ENCODE peak calls at places on chromosome 20, in ten cellular contexts. B, Q, G, J, L, I, P, S, M and V are unnamed samples.

GRCh38 chr20:38434310-38434741 is 802 bp downstream of the SNHG17 start:
- DNase-seq in B (peak), Q (no peak), G (peak), J (no peak), L (no peak), I (no peak), P (peak), S (no peak), M (peak), V (peak)

GRCh38 chr20:51886891-51887608 is 84.7 kb upstream of the SALL4 start:
- DNase-seq in B (no peak), Q (no peak), G (no peak), J (no peak), L (no peak), I (no peak), P (no peak), S (no peak), M (no peak), V (no peak)

GRCh38 chr20:40689943-40690835 is 1.2 kb upstream of the MAFB start:
- DNase-seq in B (peak), Q (peak), G (peak), J (peak), L (peak), I (no peak), P (peak), S (peak), M (peak), V (peak)

GRCh38 chr20:50038574-50038991 is 55.8 kb downstream of the SNAI1 start:
- DNase-seq in B (no peak), Q (no peak), G (no peak), J (no peak), L (no peak), I (no peak), P (no peak), S (no peak), M (no peak), V (no peak)

GRCh38 chr20:29874476-29875202 is 1382.8 kb upstream of the DEFB115 start:
- DNase-seq in B (no peak), Q (no peak), G (no peak), J (no peak), L (no peak), I (no peak), P (no peak), S (no peak), M (no peak), V (no peak)

GRCh38 chr20:37414133-37414532 is 68.2 kb downstream of the SRC start:
- DNase-seq in B (no peak), Q (no peak), G (no peak), J (no peak), L (no peak), I (no peak), P (no peak), S (no peak), M (no peak), V (no peak)

GRCh38 chr20:58481541-58482021 is 33.6 kb downstream of the APCDD1L start:
- DNase-seq in B (peak), Q (peak), G (peak), J (no peak), L (peak), I (no peak), P (peak), S (no peak), M (no peak), V (peak)

GRCh38 chr20:10603971-10604864 is 69.6 kb downstream of the JAG1 start:
- DNase-seq in B (peak), Q (no peak), G (peak), J (peak), L (peak), I (peak), P (peak), S (peak), M (peak), V (peak)

GRCh38 chr20:39717976-39718375 is 755.8 kb downstream of the DHX35 start:
- DNase-seq in B (no peak), Q (no peak), G (no peak), J (no peak), L (no peak), I (no peak), P (no peak), S (no peak), M (no peak), V (no peak)

GRCh38 chr20:23061262-23061661 is 11.8 kb upstream of the THBD start:
- DNase-seq in B (no peak), Q (no peak), G (no peak), J (no peak), L (no peak), I (no peak), P (no peak), S (no peak), M (no peak), V (no peak)

GRCh38 chr20:32482251-32483220 is 102.6 kb downstream of the NOL4L start:
- DNase-seq in B (peak), Q (no peak), G (no peak), J (no peak), L (no peak), I (no peak), P (no peak), S (no peak), M (no peak), V (peak)

GRCh38 chr20:46260936-46261454 is 47.3 kb downstream of the CDH22 start:
- DNase-seq in B (no peak), Q (no peak), G (no peak), J (no peak), L (no peak), I (no peak), P (no peak), S (no peak), M (no peak), V (no peak)

GRCh38 chr20:21573259-21573658 is 59.4 kb upstream of the NKX2-2 start:
- DNase-seq in B (no peak), Q (no peak), G (no peak), J (no peak), L (no peak), I (no peak), P (no peak), S (no peak), M (no peak), V (no peak)

GRCh38 chr20:13205402-13205801 is 15.7 kb upstream of the ISM1 start:
- DNase-seq in B (no peak), Q (no peak), G (no peak), J (no peak), L (no peak), I (no peak), P (no peak), S (no peak), M (no peak), V (no peak)

GRCh38 chr20:34506480-34506879 is 9.7 kb upstream of the DYNLRB1 start:
- DNase-seq in B (no peak), Q (no peak), G (no peak), J (no peak), L (no peak), I (no peak), P (no peak), S (no peak), M (no peak), V (no peak)

GRCh38 chr20:4546786-4547185 is 174.9 kb upstream of the PRND start:
- DNase-seq in B (peak), Q (no peak), G (peak), J (no peak), L (peak), I (peak), P (peak), S (no peak), M (peak), V (peak)

GRCh38 chr20:53434662-53435061 is 159.0 kb downstream of the ZNF217 start:
- DNase-seq in B (no peak), Q (no peak), G (peak), J (no peak), L (no peak), I (no peak), P (no peak), S (no peak), M (no peak), V (no peak)

GRCh38 chr20:57788936-57789613 is 79.3 kb upstream of the PMEPA1 start:
- DNase-seq in B (no peak), Q (no peak), G (no peak), J (no peak), L (no peak), I (no peak), P (no peak), S (no peak), M (no peak), V (no peak)

GRCh38 chr20:51043811-51044210 is 20.9 kb upstream of the KCNG1 start:
- DNase-seq in B (peak), Q (no peak), G (peak), J (no peak), L (peak), I (no peak), P (no peak), S (no peak), M (peak), V (peak)

GRCh38 chr20:32585011-32585518 is at the start of gene NOL4L:
- DNase-seq in B (peak), Q (no peak), G (no peak), J (peak), L (peak), I (no peak), P (no peak), S (no peak), M (no peak), V (peak)

GRCh38 chr20:51562027-51562333 is 19.5 kb upstream of the NFATC2 start:
- DNase-seq in B (peak), Q (no peak), G (peak), J (no peak), L (no peak), I (no peak), P (no peak), S (no peak), M (peak), V (peak)

GRCh38 chr20:56774873-56775272 is 145.8 kb downstream of the TFAP2C start:
- DNase-seq in B (no peak), Q (no peak), G (no peak), J (no peak), L (no peak), I (no peak), P (no peak), S (no peak), M (no peak), V (no peak)

DNA sequence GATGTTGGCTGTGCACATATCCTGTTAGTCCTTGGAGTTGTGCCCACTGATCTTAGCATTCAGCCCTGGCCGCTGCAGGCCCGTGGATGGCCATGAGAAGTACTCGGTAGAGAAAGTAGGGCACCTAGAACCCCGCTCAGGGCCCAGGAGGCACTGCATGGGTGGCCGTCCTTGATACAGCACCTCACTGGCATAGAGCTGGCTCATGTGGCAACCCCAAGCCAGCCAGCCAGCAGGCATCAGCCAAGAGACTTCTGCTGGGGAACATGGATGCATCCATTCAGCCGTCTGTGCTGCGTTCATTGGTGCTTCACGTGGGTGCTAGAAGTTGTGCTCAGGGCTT is 10.5 kb downstream of the PYGB start:
- DNase-seq in B (no peak), Q (no peak), G (no peak), J (no peak), L (no peak), I (no peak), P (no peak), S (peak), M (no peak), V (no peak)
- TF ChIP-seq CTCF in B (no peak), Q (no peak), G (no peak), J (no peak), L (no peak), I (no peak), P (no peak), S (no peak), M (no peak), V (no peak)

GRCh38 chr20:45100563-45101245 is at the start of gene KCNS1:
- DNase-seq in B (peak), Q (peak), G (no peak), J (no peak), L (no peak), I (no peak), P (no peak), S (no peak), M (no peak), V (peak)
- H3K4me3 ChIP-seq in B (peak), Q (peak), G (no peak), J (no peak), L (no peak), I (no peak), P (peak), S (peak), M (no peak), V (peak)

DNA sequence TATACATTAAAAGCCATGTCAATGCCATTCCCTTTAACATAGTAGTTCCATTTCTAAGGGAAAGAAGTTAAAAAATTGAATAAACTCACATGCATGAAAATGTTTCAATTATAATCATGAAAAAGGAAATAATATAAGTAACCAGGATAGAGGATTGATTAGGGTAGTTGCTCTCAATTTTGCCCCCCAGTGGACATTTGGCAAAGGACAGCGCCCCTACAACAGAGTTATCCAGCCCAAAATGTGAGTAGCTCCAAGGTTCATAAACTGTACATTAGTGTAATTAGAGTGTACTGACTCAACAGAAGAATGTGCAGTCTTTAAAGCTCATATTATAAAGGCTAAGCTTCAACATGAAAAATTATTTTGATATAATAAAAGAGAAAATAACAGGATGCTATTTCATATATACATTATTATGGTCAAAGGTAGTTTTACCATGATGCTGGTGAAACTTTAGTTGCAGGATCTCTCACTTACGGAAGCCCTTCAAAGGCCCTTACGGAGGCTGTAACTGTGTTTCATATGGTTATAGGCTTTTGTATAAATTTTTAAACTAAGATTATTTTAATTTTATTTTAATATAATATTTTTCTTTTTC is 403.4 kb downstream of the PLCB1 start:
- DNase-seq in B (peak), Q (no peak), G (peak), J (no peak), L (peak), I (no peak), P (peak), S (no peak), M (no peak), V (peak)
- TF ChIP-seq CTCF in B (peak), Q (peak), G (peak), J (no peak), L (peak), I (peak), P (peak), S (peak), M (peak), V (peak)

DNA sequence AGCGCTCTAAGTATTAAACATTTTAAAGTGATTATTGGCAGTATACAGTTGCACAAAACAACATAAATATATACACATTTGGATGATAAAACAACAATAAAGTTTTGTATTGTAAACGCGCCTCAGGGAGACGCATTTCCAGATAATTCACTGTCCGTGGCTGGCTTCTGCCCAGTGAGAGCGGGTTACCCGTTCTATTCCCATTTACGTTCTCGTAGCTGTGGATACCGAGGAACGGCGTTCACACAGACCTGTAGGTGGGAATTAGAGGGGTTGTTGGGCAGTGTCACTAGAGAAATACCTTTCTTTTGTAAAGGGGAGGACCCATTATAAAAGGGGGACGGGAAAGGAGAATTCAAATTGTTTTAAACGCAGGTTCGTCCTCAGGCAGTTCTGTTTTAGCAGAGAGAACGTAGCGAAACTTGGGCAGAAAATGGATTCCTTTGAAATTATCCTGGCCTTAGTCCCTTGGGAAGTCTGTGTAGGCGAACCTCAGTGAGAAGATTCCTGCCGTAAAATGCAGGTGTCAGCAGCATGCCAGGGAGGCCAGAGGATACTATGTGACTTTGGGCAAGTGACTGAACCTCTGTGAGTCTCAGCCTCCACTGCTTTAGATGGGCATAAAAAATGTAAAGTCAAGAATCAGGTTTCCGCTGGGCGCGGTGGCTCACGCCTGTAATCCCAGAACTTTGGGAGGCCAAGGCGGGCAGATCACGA is 756 bp downstream of the MTG2 start:
- DNase-seq in B (peak), Q (no peak), G (no peak), J (no peak), L (no peak), I (no peak), P (no peak), S (no peak), M (no peak), V (no peak)
- H3K4me3 ChIP-seq in B (peak), Q (peak), G (peak), J (peak), L (peak), I (peak), P (peak), S (peak), M (peak), V (peak)

DNA sequence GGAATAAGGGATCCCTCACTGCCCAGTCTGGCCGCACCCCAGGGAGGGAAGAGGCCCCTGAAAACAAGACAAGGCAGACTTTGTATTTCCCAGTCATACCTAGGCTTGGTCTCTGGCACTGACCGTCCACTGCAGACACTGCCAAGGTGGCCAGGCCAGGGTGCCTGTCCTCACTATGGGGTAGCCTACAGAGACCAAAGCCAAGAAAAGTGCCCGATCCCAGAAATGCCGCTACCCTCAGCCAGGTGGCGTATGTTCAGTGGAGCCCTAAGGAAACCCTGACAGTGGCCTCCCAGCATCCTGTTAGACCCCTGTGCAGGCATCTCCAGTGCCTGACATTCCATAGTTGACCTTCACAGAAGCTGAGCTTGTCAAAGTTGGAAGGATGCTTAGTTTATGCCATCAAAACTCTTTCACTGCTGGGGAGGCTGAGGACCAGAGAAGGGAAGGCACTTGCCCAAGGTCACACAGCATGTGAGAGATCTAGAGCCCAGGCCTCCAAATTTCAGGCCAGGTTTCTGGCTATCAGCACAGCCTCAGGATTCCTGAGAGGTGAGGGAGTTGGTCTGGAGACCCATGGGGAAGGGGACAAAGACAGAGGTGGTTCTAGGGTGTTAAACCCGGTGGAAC is 2.5 kb downstream of the SCRT2 start:
- DNase-seq in B (no peak), Q (no peak), G (no peak), J (no peak), L (no peak), I (no peak), P (no peak), S (no peak), M (no peak), V (no peak)
- TF ChIP-seq CTCF in B (no peak), Q (peak), G (no peak), J (no peak), L (no peak), I (no peak), P (peak), S (no peak), M (peak), V (peak)

GRCh38 chr20:1946762-1947534 is 46.9 kb downstream of the PDYN start:
- DNase-seq in B (peak), Q (peak), G (peak), J (peak), L (peak), I (no peak), P (peak), S (peak), M (peak), V (peak)
- H3K4me3 ChIP-seq in B (no peak), Q (peak), G (no peak), J (peak), L (no peak), I (no peak), P (no peak), S (peak), M (no peak), V (no peak)